ENCODE peak calls at places on chromosomes 11 and 22, in four cellular contexts. D is GM12878, K is K562, Q is HepG2. G is an unnamed sample.

GRCh38 chr11:77436969-77437368 is 36.9 kb downstream of the PAK1 start:
- DNase-seq in Q (no peak), K (no peak), D (no peak), G (no peak)

GRCh38 chr11:119206512-119207299 is 567 bp downstream of the CBL start:
- DNase-seq in K (peak; percentile 83), Q (no peak), D (no peak), G (no peak)

GRCh38 chr11:8906629-8907028 is 4.4 kb upstream of the AKIP1 start:
- DNase-seq in Q (no peak), K (no peak), D (no peak), G (no peak)

GRCh38 chr22:28917747-28918543 is 34.6 kb downstream of the ZNRF3 start:
- DNase-seq in K (no peak), Q (peak; percentile 86), D (no peak), G (no peak)

GRCh38 chr22:23053051-23053707 is 17.1 kb upstream of the GNAZ start:
- DNase-seq in Q (no peak), D (no peak), K (no peak), G (no peak)

GRCh38 chr11:103878646-103879045 is 157.8 kb upstream of the DDI1 start:
- DNase-seq in Q (no peak), D (no peak), K (no peak), G (no peak)

GRCh38 chr11:45102810-45103621 is 43.4 kb upstream of the PRDM11 start:
- DNase-seq in K (peak; percentile 85), D (peak; percentile 44), Q (peak; percentile 48), G (peak; percentile 73)

GRCh38 chr11:45646275-45646970 is 19.0 kb downstream of the CHST1 start:
- DNase-seq in D (peak; percentile 7), K (no peak), Q (no peak), G (no peak)

GRCh38 chr11:127136438-127136837 is 135.9 kb upstream of the KIRREL3 start:
- DNase-seq in D (no peak), Q (no peak), K (no peak), G (no peak)

GRCh38 chr11:68661697-68662603 is 22.4 kb upstream of the GAL start:
- DNase-seq in Q (no peak), K (no peak), D (no peak), G (no peak)

GRCh38 chr11:32982626-32983025 is 33.1 kb upstream of the DEPDC7 start:
- DNase-seq in D (no peak), K (no peak), Q (no peak), G (no peak)

GRCh38 chr11:67638535-67639437 is 777 bp downstream of the TBX10 start:
- DNase-seq in D (no peak), K (no peak), Q (no peak), G (no peak)

GRCh38 chr11:69588270-69588669 is 52.7 kb upstream of the CCND1 start:
- DNase-seq in K (no peak), Q (peak; percentile 28), D (no peak), G (no peak)

GRCh38 chr11:123135863-123136446 is 59.1 kb downstream of the CLMP start:
- DNase-seq in K (no peak), Q (no peak), D (no peak), G (no peak)

GRCh38 chr22:30392661-30393321 is 4.0 kb upstream of the SEC14L2 start:
- DNase-seq in D (no peak), K (no peak), Q (no peak), G (no peak)

GRCh38 chr11:503179-503981 is 3.7 kb downstream of the RNH1 start:
- DNase-seq in D (peak; percentile 38), K (peak; percentile 63), Q (no peak), G (no peak)

GRCh38 chr11:45907911-45908370 is 870 bp upstream of the FREY1 start:
- DNase-seq in Q (no peak), D (no peak), K (no peak), G (no peak)

GRCh38 chr11:116148056-116148455 is 624.7 kb downstream of the BUD13 start:
- DNase-seq in K (no peak), Q (no peak), D (no peak), G (no peak)

GRCh38 chr11:102420547-102420946 is 32.0 kb downstream of the TMEM123 start:
- DNase-seq in D (peak; percentile 40), Q (no peak), K (no peak), G (no peak)

GRCh38 chr22:46673677-46674236 is 53.6 kb downstream of the GRAMD4 start:
- DNase-seq in D (no peak), K (no peak), Q (no peak), G (no peak)

GRCh38 chr11:62540804-62541671 is 5.6 kb downstream of the AHNAK start:
- DNase-seq in Q (no peak), D (peak; percentile 76), K (no peak), G (no peak)

GRCh38 chr11:65182258-65183170 is 786 bp downstream of the CAPN1 start:
- DNase-seq in K (peak; percentile 56), Q (peak; percentile 34), D (no peak), G (no peak)

GRCh38 chr11:20059587-20060021 is 100.7 kb downstream of the DBX1 start:
- DNase-seq in Q (no peak), K (no peak), D (no peak), G (no peak)

GRCh38 chr11:20057055-20057943 is 103.0 kb downstream of the DBX1 start:
- DNase-seq in Q (no peak), D (no peak), K (no peak), G (peak; percentile 37)

GRCh38 chr11:20060180-20060579 is 100.1 kb downstream of the DBX1 start:
- DNase-seq in D (no peak), K (no peak), Q (no peak), G (no peak)

GRCh38 chr11:20060647-20061205 is 99.5 kb downstream of the DBX1 start:
- DNase-seq in Q (no peak), K (no peak), D (no peak), G (no peak)

GRCh38 chr11:20058749-20059458 is 101.4 kb downstream of the DBX1 start:
- DNase-seq in D (no peak), Q (no peak), K (no peak), G (no peak)
- TF ChIP-seq TARDBP in D (no peak), Q (no peak), K (no peak), G (no peak)

DNA sequence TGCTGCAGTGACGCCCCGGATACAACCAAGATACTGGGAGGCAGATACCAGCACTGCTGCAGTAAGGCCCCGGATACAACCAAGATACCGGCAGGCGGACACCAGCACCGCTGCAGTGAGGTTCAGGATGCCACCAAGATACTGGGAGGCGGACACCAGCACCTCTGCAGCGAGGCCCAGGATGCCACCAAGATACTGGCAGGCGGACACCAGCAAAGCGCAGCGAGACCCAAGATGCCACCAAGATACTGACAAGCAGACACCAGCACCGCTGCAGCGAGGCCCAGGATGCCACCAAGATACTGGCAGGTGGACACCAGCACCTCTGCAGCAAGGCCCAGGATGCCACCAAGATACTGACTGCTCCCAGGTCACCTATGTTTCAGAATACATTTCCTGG is 225.2 kb downstream of the BRD1 start:
- DNase-seq in Q (no peak), D (no peak), K (no peak), G (no peak)
- TF ChIP-seq TARDBP in Q (no peak), D (no peak), K (no peak), G (no peak)

GRCh38 chr22:39634530-39635399 is 64.2 kb downstream of the CACNA1I start:
- DNase-seq in D (no peak), K (peak; percentile 61), Q (peak; percentile 12), G (no peak)
- TF ChIP-seq TARDBP in D (no peak), K (no peak), Q (no peak), G (no peak)

GRCh38 chr11:83124631-83125424 is 32.1 kb upstream of the PCF11 start:
- DNase-seq in K (no peak), Q (no peak), D (no peak), G (no peak)
- TF ChIP-seq TARDBP in K (no peak), Q (no peak), D (no peak), G (no peak)

DNA sequence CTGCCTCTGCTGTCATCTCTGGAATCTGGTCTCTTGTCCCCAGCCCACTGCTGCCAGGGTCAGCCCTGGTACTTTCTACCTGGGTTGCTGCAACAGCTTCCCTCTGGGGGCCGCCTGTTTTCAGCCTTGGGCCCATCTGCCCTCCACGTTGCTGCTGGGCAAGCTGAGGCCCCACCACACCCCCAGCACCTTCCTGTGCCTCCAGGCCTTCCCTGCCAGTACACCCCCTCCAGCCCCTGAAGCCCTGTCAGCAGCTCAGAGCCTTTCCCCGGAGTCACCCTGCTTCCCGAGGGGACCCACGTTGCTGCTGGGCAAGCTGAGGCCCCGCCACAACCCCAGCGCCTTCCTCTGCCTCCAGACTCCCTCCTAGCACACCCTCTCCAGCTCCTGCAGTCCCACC is 3.3 kb upstream of the SAMM50 start:
- DNase-seq in Q (no peak), D (no peak), K (no peak), G (no peak)
- TF ChIP-seq TARDBP in Q (no peak), D (no peak), K (no peak), G (no peak)

DNA sequence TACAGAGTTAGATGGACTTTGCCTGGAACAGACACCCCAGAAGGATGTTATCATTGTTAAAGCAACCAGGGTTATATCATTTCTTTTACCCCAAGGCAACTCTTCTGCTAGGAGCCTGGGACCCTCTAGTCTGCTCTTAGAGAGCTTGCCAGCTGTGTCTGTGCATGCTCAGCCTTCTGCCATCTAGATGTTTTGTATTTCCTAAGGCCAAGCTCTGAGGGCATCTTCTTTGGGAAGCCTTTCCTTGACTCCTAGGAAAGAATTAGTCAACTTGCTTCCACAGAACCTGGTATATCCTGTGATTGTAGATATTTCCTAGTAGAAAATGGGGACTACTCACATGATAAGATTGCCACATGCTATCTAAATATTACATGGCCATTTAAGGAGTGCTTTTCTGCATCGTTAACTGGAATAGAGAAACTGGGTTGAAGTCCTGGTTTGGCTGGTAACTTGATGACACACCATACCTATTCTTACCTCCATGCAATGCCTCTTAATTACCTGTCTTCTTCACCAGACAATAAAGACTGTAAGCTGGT is 87.6 kb downstream of the STIM1 start:
- DNase-seq in K (no peak), D (no peak), Q (peak; percentile 38), G (no peak)
- TF ChIP-seq TARDBP in K (no peak), D (no peak), Q (no peak), G (no peak)